ENCODE peak calls at places on chromosomes 5 and 9, in ten cellular contexts. One of them, this sample, is unnamed.

GRCh38 chr9:17744786-17745185 is 165.9 kb downstream of the SH3GL2 start:
- DNase-seq in vagina: no peak
- DNase-seq in SK-N-SH: no peak
- DNase-seq in body of pancreas: no peak
- DNase-seq in sigmoid colon: no peak
- DNase-seq in heart left ventricle: no peak
- DNase-seq in tibial artery: no peak
- DNase-seq in psoas muscle: no peak
- DNase-seq in ovary: no peak
- DNase-seq in astrocyte: no peak
- DNase-seq in this sample: peak; percentile 71

GRCh38 chr9:130437011-130437784 is 7.6 kb upstream of the ASS1 start:
- DNase-seq in vagina: no peak
- DNase-seq in SK-N-SH: no peak
- DNase-seq in body of pancreas: no peak
- DNase-seq in sigmoid colon: no peak
- DNase-seq in heart left ventricle: no peak
- DNase-seq in tibial artery: no peak
- DNase-seq in psoas muscle: no peak
- DNase-seq in ovary: no peak
- DNase-seq in astrocyte: no peak
- DNase-seq in this sample: no peak

GRCh38 chr5:73938280-73938937 is 312.4 kb downstream of the ARHGEF28 start:
- DNase-seq in vagina: no peak
- DNase-seq in SK-N-SH: no peak
- DNase-seq in body of pancreas: peak; percentile 50
- DNase-seq in sigmoid colon: no peak
- DNase-seq in heart left ventricle: no peak
- DNase-seq in tibial artery: no peak
- DNase-seq in psoas muscle: no peak
- DNase-seq in ovary: no peak
- DNase-seq in astrocyte: peak; percentile 99
- DNase-seq in this sample: peak; percentile 95

GRCh38 chr9:128224877-128225276 is 21.7 kb downstream of the DNM1 start:
- DNase-seq in vagina: no peak
- DNase-seq in SK-N-SH: no peak
- DNase-seq in body of pancreas: no peak
- DNase-seq in sigmoid colon: no peak
- DNase-seq in heart left ventricle: no peak
- DNase-seq in tibial artery: no peak
- DNase-seq in psoas muscle: no peak
- DNase-seq in ovary: no peak
- DNase-seq in astrocyte: no peak
- DNase-seq in this sample: no peak

GRCh38 chr9:127778280-127779135 is at the start of gene SH2D3C:
- DNase-seq in vagina: no peak
- DNase-seq in SK-N-SH: no peak
- DNase-seq in body of pancreas: peak; percentile 33
- DNase-seq in sigmoid colon: no peak
- DNase-seq in heart left ventricle: peak; percentile 76
- DNase-seq in tibial artery: no peak
- DNase-seq in psoas muscle: no peak
- DNase-seq in ovary: no peak
- DNase-seq in astrocyte: no peak
- DNase-seq in this sample: peak; percentile 61

GRCh38 chr9:78326564-78326963 is 29.6 kb downstream of the PSAT1 start:
- DNase-seq in vagina: no peak
- DNase-seq in SK-N-SH: no peak
- DNase-seq in body of pancreas: no peak
- DNase-seq in sigmoid colon: no peak
- DNase-seq in heart left ventricle: no peak
- DNase-seq in tibial artery: no peak
- DNase-seq in psoas muscle: no peak
- DNase-seq in ovary: no peak
- DNase-seq in astrocyte: no peak
- DNase-seq in this sample: no peak

GRCh38 chr5:136213919-136214493 is 21.0 kb upstream of the SMIM32 start:
- DNase-seq in vagina: no peak
- DNase-seq in SK-N-SH: no peak
- DNase-seq in body of pancreas: no peak
- DNase-seq in sigmoid colon: no peak
- DNase-seq in heart left ventricle: no peak
- DNase-seq in tibial artery: no peak
- DNase-seq in psoas muscle: no peak
- DNase-seq in ovary: no peak
- DNase-seq in astrocyte: no peak
- DNase-seq in this sample: peak; percentile 28

GRCh38 chr9:111866976-111867375 is 29.6 kb upstream of the UGCG start:
- DNase-seq in vagina: no peak
- DNase-seq in SK-N-SH: no peak
- DNase-seq in body of pancreas: no peak
- DNase-seq in sigmoid colon: no peak
- DNase-seq in heart left ventricle: no peak
- DNase-seq in tibial artery: no peak
- DNase-seq in psoas muscle: no peak
- DNase-seq in ovary: no peak
- DNase-seq in astrocyte: peak; percentile 84
- DNase-seq in this sample: peak; percentile 78

GRCh38 chr5:109859537-109859936 is 169.8 kb downstream of the MAN2A1 start:
- DNase-seq in vagina: no peak
- DNase-seq in SK-N-SH: no peak
- DNase-seq in body of pancreas: no peak
- DNase-seq in sigmoid colon: no peak
- DNase-seq in heart left ventricle: no peak
- DNase-seq in tibial artery: no peak
- DNase-seq in psoas muscle: no peak
- DNase-seq in ovary: no peak
- DNase-seq in astrocyte: no peak
- DNase-seq in this sample: no peak

GRCh38 chr5:109862301-109862700 is 172.6 kb downstream of the MAN2A1 start:
- DNase-seq in vagina: no peak
- DNase-seq in SK-N-SH: no peak
- DNase-seq in body of pancreas: no peak
- DNase-seq in sigmoid colon: no peak
- DNase-seq in heart left ventricle: no peak
- DNase-seq in tibial artery: no peak
- DNase-seq in psoas muscle: no peak
- DNase-seq in ovary: no peak
- DNase-seq in astrocyte: no peak
- DNase-seq in this sample: no peak

GRCh38 chr5:109855056-109855455 is 165.3 kb downstream of the MAN2A1 start:
- DNase-seq in vagina: no peak
- DNase-seq in SK-N-SH: no peak
- DNase-seq in body of pancreas: no peak
- DNase-seq in sigmoid colon: no peak
- DNase-seq in heart left ventricle: no peak
- DNase-seq in tibial artery: no peak
- DNase-seq in psoas muscle: no peak
- DNase-seq in ovary: no peak
- DNase-seq in astrocyte: peak; percentile 66
- DNase-seq in this sample: no peak

GRCh38 chr5:109853362-109853761 is 163.6 kb downstream of the MAN2A1 start:
- DNase-seq in vagina: no peak
- DNase-seq in SK-N-SH: no peak
- DNase-seq in body of pancreas: no peak
- DNase-seq in sigmoid colon: no peak
- DNase-seq in heart left ventricle: no peak
- DNase-seq in tibial artery: no peak
- DNase-seq in psoas muscle: no peak
- DNase-seq in ovary: no peak
- DNase-seq in astrocyte: peak; percentile 45
- DNase-seq in this sample: no peak

DNA sequence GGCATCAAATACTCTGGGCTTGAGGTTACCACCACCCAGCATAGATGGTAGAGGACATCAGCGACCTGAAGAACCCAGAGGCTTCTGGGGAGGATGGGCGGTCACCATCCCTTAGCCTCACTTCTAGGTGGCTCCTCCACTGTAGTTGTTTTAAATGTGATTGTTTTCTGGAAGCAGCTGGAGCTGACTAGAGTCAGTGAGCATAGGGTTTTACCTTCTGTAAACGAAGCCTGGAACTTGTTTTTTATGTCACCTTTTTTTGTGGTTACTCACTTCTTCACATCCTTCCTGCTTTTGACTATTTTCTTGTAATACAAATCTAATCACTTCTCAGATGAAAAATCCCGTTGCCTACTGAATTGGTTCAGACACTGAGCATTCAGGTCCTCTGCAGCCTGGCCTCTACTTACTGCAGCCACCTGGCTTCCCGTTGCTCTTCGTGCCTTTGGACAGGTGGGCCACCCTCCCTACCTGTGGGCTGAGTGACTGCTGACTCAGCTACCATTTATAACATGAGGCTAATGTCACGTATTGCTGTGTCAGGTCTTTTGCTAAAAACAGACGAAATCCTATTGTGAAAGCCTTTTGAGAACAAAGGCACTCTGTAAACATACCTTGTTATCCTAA is 167.8 kb downstream of the MAN2A1 start:
- DNase-seq in vagina: no peak
- DNase-seq in SK-N-SH: no peak
- DNase-seq in body of pancreas: peak; percentile 29
- DNase-seq in sigmoid colon: no peak
- DNase-seq in heart left ventricle: no peak
- DNase-seq in tibial artery: no peak
- DNase-seq in psoas muscle: no peak
- DNase-seq in ovary: no peak
- DNase-seq in astrocyte: no peak
- DNase-seq in this sample: no peak
- H3K36me3 ChIP-seq in vagina: peaks cover 30% of the 10 kb centered on the region
- H3K36me3 ChIP-seq in SK-N-SH: peaks cover 48% of the 10 kb centered on the region
- H3K36me3 ChIP-seq in body of pancreas: peaks cover 11% of the 10 kb centered on the region
- H3K36me3 ChIP-seq in sigmoid colon: peaks cover 19% of the 10 kb centered on the region
- H3K36me3 ChIP-seq in heart left ventricle: peaks cover 15% of the 10 kb centered on the region
- H3K36me3 ChIP-seq in tibial artery: peaks cover 49% of the 10 kb centered on the region
- H3K36me3 ChIP-seq in psoas muscle: peaks cover 5% of the 10 kb centered on the region
- H3K36me3 ChIP-seq in ovary: no peaks in the 10 kb centered on the region
- H3K36me3 ChIP-seq in astrocyte: peaks cover 17% of the 10 kb centered on the region
- H3K36me3 ChIP-seq in this sample: no peaks in the 10 kb centered on the region

GRCh38 chr5:151171521-151171920 is 13.9 kb upstream of the ANXA6 start:
- DNase-seq in vagina: no peak
- DNase-seq in SK-N-SH: no peak
- DNase-seq in body of pancreas: no peak
- DNase-seq in sigmoid colon: peak; percentile 37
- DNase-seq in heart left ventricle: no peak
- DNase-seq in tibial artery: no peak
- DNase-seq in psoas muscle: no peak
- DNase-seq in ovary: no peak
- DNase-seq in astrocyte: no peak
- DNase-seq in this sample: no peak

GRCh38 chr5:151178779-151179488 is 21.4 kb upstream of the ANXA6 start:
- DNase-seq in vagina: no peak
- DNase-seq in SK-N-SH: no peak
- DNase-seq in body of pancreas: no peak
- DNase-seq in sigmoid colon: peak; percentile 22
- DNase-seq in heart left ventricle: no peak
- DNase-seq in tibial artery: no peak
- DNase-seq in psoas muscle: no peak
- DNase-seq in ovary: no peak
- DNase-seq in astrocyte: no peak
- DNase-seq in this sample: no peak

GRCh38 chr5:151173711-151174611 is 16.4 kb upstream of the ANXA6 start:
- DNase-seq in vagina: no peak
- DNase-seq in SK-N-SH: no peak
- DNase-seq in body of pancreas: no peak
- DNase-seq in sigmoid colon: no peak
- DNase-seq in heart left ventricle: no peak
- DNase-seq in tibial artery: no peak
- DNase-seq in psoas muscle: no peak
- DNase-seq in ovary: no peak
- DNase-seq in astrocyte: no peak
- DNase-seq in this sample: no peak

GRCh38 chr5:151178372-151178771 is 20.8 kb upstream of the ANXA6 start:
- DNase-seq in vagina: no peak
- DNase-seq in SK-N-SH: no peak
- DNase-seq in body of pancreas: no peak
- DNase-seq in sigmoid colon: no peak
- DNase-seq in heart left ventricle: no peak
- DNase-seq in tibial artery: no peak
- DNase-seq in psoas muscle: no peak
- DNase-seq in ovary: no peak
- DNase-seq in astrocyte: no peak
- DNase-seq in this sample: no peak

DNA sequence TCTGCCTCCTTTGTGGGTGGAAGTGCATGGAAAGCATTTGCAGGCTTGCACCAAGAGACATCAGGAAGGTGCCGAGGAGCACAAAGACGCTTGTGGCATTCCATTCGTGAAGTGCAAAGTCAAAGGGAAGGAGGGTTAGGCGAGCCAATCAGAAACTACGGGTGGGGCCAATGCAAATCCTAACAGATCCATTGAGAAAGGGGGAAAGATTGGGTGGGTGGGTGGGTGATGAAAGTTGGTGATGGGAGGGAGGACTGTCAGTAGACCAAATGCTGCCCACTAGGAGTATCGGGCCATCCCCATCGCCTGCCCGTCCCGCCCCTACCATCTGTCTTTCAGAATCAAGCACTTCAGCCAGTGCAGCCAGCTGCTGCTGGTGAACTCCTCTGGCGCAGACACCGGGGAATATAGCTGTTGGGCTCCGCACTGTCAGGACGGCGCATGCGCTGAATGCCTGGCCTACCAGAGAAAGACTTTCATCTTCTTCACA is 17.1 kb upstream of the ANXA6 start:
- DNase-seq in vagina: no peak
- DNase-seq in SK-N-SH: no peak
- DNase-seq in body of pancreas: no peak
- DNase-seq in sigmoid colon: no peak
- DNase-seq in heart left ventricle: peak; percentile 64
- DNase-seq in tibial artery: no peak
- DNase-seq in psoas muscle: peak; percentile 51
- DNase-seq in ovary: peak; percentile 54
- DNase-seq in astrocyte: no peak
- DNase-seq in this sample: no peak
- H3K27ac ChIP-seq in vagina: no peak overlapping the region
- H3K27ac ChIP-seq in SK-N-SH: no peak overlapping the region
- H3K27ac ChIP-seq in body of pancreas: no peak overlapping the region
- H3K27ac ChIP-seq in sigmoid colon: peak overlapping the region; percentile 60
- H3K27ac ChIP-seq in heart left ventricle: no peak overlapping the region
- H3K27ac ChIP-seq in tibial artery: no peak overlapping the region
- H3K27ac ChIP-seq in psoas muscle: peak overlapping the region; percentile 55
- H3K27ac ChIP-seq in ovary: no peak overlapping the region
- H3K27ac ChIP-seq in astrocyte: no peak overlapping the region
- H3K27ac ChIP-seq in this sample: no peak overlapping the region

DNA sequence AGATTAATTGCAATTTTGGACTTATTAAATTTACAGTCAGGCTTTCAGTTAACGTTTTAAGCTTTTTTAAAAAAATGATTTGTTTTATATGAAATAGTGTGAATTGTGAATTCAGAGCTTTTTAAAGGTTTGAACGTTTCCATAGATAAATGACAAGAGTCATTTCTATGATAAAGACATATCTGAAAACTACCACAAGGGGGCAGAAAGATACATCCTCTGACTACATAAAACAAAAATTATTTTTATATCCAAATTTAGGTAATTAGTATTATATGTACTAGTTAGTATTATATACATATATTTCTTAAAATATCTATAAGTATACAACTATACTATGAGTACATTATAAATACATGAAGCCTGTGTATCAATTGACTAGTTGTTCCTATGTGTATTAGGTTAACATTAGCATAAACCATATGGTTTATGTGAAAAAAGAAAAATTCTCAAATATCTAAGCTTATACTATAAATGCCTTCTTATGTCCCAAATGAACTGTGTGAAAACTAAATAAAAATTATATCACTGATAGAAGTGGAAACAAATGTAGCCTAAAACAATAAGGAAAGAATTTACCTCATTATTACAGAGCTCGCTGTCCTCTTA is 155.2 kb downstream of the MEF2C start:
- DNase-seq in vagina: no peak
- DNase-seq in SK-N-SH: no peak
- DNase-seq in body of pancreas: no peak
- DNase-seq in sigmoid colon: no peak
- DNase-seq in heart left ventricle: no peak
- DNase-seq in tibial artery: no peak
- DNase-seq in psoas muscle: no peak
- DNase-seq in ovary: no peak
- DNase-seq in astrocyte: peak; percentile 2
- DNase-seq in this sample: peak; percentile 44
- TF ChIP-seq CTCF in vagina: peak; percentile 23
- TF ChIP-seq CTCF in SK-N-SH: peak; percentile 67
- TF ChIP-seq CTCF in body of pancreas: peak; percentile 48
- TF ChIP-seq CTCF in sigmoid colon: peak; percentile 57
- TF ChIP-seq CTCF in heart left ventricle: peak; percentile 67
- TF ChIP-seq CTCF in tibial artery: peak; percentile 59
- TF ChIP-seq CTCF in psoas muscle: peak; percentile 73
- TF ChIP-seq CTCF in ovary: peak; percentile 25
- TF ChIP-seq CTCF in astrocyte: peak; percentile 32
- TF ChIP-seq CTCF in this sample: peak; percentile 56

DNA sequence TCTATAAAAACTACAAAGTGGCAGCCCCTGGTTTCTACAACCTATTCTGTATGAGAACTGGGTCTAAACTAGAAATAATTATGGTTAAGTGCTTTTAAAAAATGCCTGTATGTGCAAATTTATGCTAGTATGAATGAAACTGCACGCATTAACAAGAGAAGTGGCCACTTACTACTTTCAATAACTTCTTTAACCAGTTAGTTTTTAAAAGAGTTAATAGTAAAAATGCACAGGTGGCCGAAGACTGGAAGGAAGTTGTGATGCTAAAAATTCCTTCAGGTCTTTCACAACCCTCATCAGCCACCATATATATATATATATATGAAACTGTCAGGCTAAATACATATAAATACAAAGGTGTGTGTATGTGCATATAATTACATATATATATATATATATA is 36.8 kb downstream of the SHISAL2B start:
- DNase-seq in vagina: no peak
- DNase-seq in SK-N-SH: no peak
- DNase-seq in body of pancreas: no peak
- DNase-seq in sigmoid colon: no peak
- DNase-seq in heart left ventricle: no peak
- DNase-seq in tibial artery: no peak
- DNase-seq in psoas muscle: no peak
- DNase-seq in ovary: no peak
- DNase-seq in astrocyte: no peak
- DNase-seq in this sample: no peak
- H3K36me3 ChIP-seq in vagina: peaks cover 17% of the 10 kb centered on the region
- H3K36me3 ChIP-seq in SK-N-SH: peaks cover 50% of the 10 kb centered on the region
- H3K36me3 ChIP-seq in body of pancreas: peaks cover 4% of the 10 kb centered on the region
- H3K36me3 ChIP-seq in sigmoid colon: peaks cover 8% of the 10 kb centered on the region
- H3K36me3 ChIP-seq in heart left ventricle: peaks cover 16% of the 10 kb centered on the region
- H3K36me3 ChIP-seq in tibial artery: peaks cover 42% of the 10 kb centered on the region
- H3K36me3 ChIP-seq in psoas muscle: peaks cover 3% of the 10 kb centered on the region
- H3K36me3 ChIP-seq in ovary: no peaks in the 10 kb centered on the region
- H3K36me3 ChIP-seq in astrocyte: peaks cover 25% of the 10 kb centered on the region
- H3K36me3 ChIP-seq in this sample: peaks cover 17% of the 10 kb centered on the region

This sample was measured in cardiac muscle cell.